ENCODE peak calls at places on chromosomes 12 and 14, in four cellular contexts. N, Q, T and P are unnamed samples.

GRCh38 chr12:49583361-49584094 is 15.6 kb upstream of the MCRS1 start:
- DNase-seq in Q (no peak), N (no peak), T (no peak), P (no peak)

GRCh38 chr14:101235042-101235871 is 326.0 kb upstream of the DIO3 start:
- DNase-seq in T (peak), Q (peak), N (peak), P (peak)

GRCh38 chr14:79293482-79293881 is 917.8 kb downstream of the DIO2 start:
- DNase-seq in Q (no peak), N (no peak), T (no peak), P (no peak)

GRCh38 chr12:125151284-125151683 is 86.0 kb downstream of the AACS start:
- DNase-seq in Q (no peak), N (no peak), T (no peak), P (no peak)

GRCh38 chr14:92584856-92585255 is 71.3 kb downstream of the RIN3 start:
- DNase-seq in N (no peak), Q (no peak), T (no peak), P (no peak)

GRCh38 chr12:12561305-12562015 is 1.2 kb downstream of the DUSP16 start:
- DNase-seq in Q (peak), N (peak), T (peak), P (peak)

GRCh38 chr12:56007892-56008471 is 10.9 kb downstream of the SUOX start:
- DNase-seq in Q (no peak), T (peak), N (no peak), P (no peak)

GRCh38 chr12:71626768-71627167 is 36.9 kb downstream of the ZFC3H1 start:
- DNase-seq in T (peak), Q (no peak), N (no peak), P (no peak)

GRCh38 chr12:78863482-78864427 is 819 bp upstream of the SYT1 start:
- DNase-seq in N (no peak), T (peak), Q (no peak), P (no peak)

GRCh38 chr14:61472025-61472672 is 150.8 kb downstream of the PRKCH start:
- DNase-seq in N (no peak), T (peak), Q (peak), P (peak)

GRCh38 chr14:34325493-34325892 is 136.5 kb downstream of the SPTSSA start:
- DNase-seq in Q (no peak), N (no peak), T (no peak), P (no peak)

GRCh38 chr12:1500095-1500801 is 94.1 kb downstream of the FBXL14 start:
- DNase-seq in T (peak), Q (no peak), N (no peak), P (peak)

GRCh38 chr12:6688543-6688999 is 604 bp downstream of the ZNF384 start:
- DNase-seq in Q (peak), N (no peak), T (no peak), P (no peak)

GRCh38 chr14:79583738-79584405 is 627.4 kb downstream of the DIO2 start:
- DNase-seq in Q (no peak), N (no peak), T (peak), P (no peak)

GRCh38 chr12:63904653-63905052 is 60.2 kb downstream of the SRGAP1 start:
- DNase-seq in T (no peak), N (no peak), Q (no peak), P (no peak)

GRCh38 chr12:50584135-50584534 is 79.3 kb downstream of the DIP2B start:
- DNase-seq in N (no peak), Q (no peak), T (no peak), P (no peak)

GRCh38 chr12:118714051-118714460 is 267.3 kb upstream of the SRRM4 start:
- DNase-seq in N (no peak), T (peak), Q (no peak), P (no peak)

GRCh38 chr14:33435911-33436310 is 497.2 kb downstream of the NPAS3 start:
- DNase-seq in Q (no peak), N (no peak), T (peak), P (no peak)

GRCh38 chr12:127253797-127254196 is 1013.2 kb upstream of the TMEM132C start:
- DNase-seq in Q (no peak), N (no peak), T (no peak), P (no peak)

GRCh38 chr12:12018454-12018853 is 52.3 kb upstream of the BCL2L14 start:
- DNase-seq in N (no peak), T (peak), Q (no peak), P (no peak)

GRCh38 chr12:78797201-78797931 is 67.2 kb upstream of the SYT1 start:
- DNase-seq in Q (no peak), T (peak), N (no peak), P (no peak)

GRCh38 chr12:52230364-52231281 is 2.4 kb upstream of the KRT7 start:
- DNase-seq in T (peak), Q (no peak), N (no peak), P (peak)

GRCh38 chr14:69363055-69363454 is 35.0 kb downstream of the ERH start:
- DNase-seq in N (no peak), T (no peak), Q (peak), P (no peak)

GRCh38 chr14:49995162-49995561 is 102.3 kb downstream of the ARF6 start:
- DNase-seq in Q (no peak), T (no peak), N (no peak), P (no peak)

GRCh38 chr14:89386214-89386886 is 30.7 kb downstream of the FOXN3 start:
- DNase-seq in Q (no peak), N (no peak), T (no peak), P (no peak)

GRCh38 chr14:95328876-95329503 is 9.3 kb upstream of the CLMN start:
- DNase-seq in T (no peak), N (no peak), Q (no peak), P (peak)

GRCh38 chr12:47361389-47362031 is 281.8 kb upstream of the AMIGO2 start:
- DNase-seq in N (peak), T (peak), Q (no peak), P (peak)

GRCh38 chr12:5830121-5830520 is 114.9 kb downstream of the ANO2 start:
- DNase-seq in Q (no peak), T (no peak), N (no peak), P (no peak)

GRCh38 chr12:114355389-114356088 is 50.4 kb downstream of the TBX5 start:
- DNase-seq in T (no peak), N (no peak), Q (no peak), P (no peak)

GRCh38 chr12:91140660-91141045 is 29.4 kb upstream of the LUM start:
- DNase-seq in Q (peak), N (no peak), T (peak), P (no peak)

GRCh38 chr14:63677891-63678379 is 36.3 kb upstream of the WDR89 start:
- DNase-seq in N (no peak), T (peak), Q (no peak), P (no peak)

GRCh38 chr12:101021442-101021841 is 188.6 kb downstream of the SLC5A8 start:
- DNase-seq in Q (no peak), T (no peak), N (no peak), P (no peak)

GRCh38 chr14:35435177-35435576 is 30.6 kb upstream of the NFKBIA start:
- DNase-seq in N (no peak), T (peak), Q (no peak), P (no peak)

GRCh38 chr12:101051901-101052550 is 158.0 kb downstream of the SLC5A8 start:
- DNase-seq in N (no peak), Q (no peak), T (peak), P (no peak)

GRCh38 chr12:67690656-67691055 is 42.1 kb downstream of the DYRK2 start:
- DNase-seq in T (no peak), N (no peak), Q (no peak), P (no peak)